ENCODE peak calls at places on chromosomes 3 and 15, in seven cellular contexts. P is substantia nigra; C is colonic mucosa; V is pulmonary artery endothelial cell; K is CD4-positive, CD25-positive, alpha-beta regulatory T cell; B is stimulated activated CD8-positive, alpha-beta memory T cell treated with anti-CD3 and anti-CD28 coated beads, Interleukin-7, amount 100 ng/mL, for 48 hours; F is left ventricle myocardium inferior. T is an unnamed sample.

GRCh38 chr3:124785966-124786365 is 55.7 kb downstream of the UMPS start:
- DNase-seq in C (no peak), K (no peak), V (no peak), B (no peak), P (no peak), F (no peak), T (no peak)

GRCh38 chr3:66638717-66639116 is 137.9 kb upstream of the LRIG1 start:
- DNase-seq in B (no peak), V (no peak), K (no peak), P (no peak), F (no peak), C (no peak), T (no peak)

GRCh38 chr3:12350151-12350813 is 61.4 kb downstream of the PPARG start:
- DNase-seq in K (no peak), C (peak; percentile 59), P (no peak), V (peak; percentile 78), B (no peak), F (no peak), T (no peak)

GRCh38 chr3:78978037-78978436 is 789.8 kb downstream of the ROBO1 start:
- DNase-seq in C (no peak), B (no peak), K (no peak), P (no peak), V (no peak), F (no peak), T (no peak)

GRCh38 chr3:54600441-54601204 is 327.2 kb downstream of the LRTM1 start:
- DNase-seq in B (no peak), V (no peak), P (no peak), K (no peak), C (no peak), F (no peak), T (no peak)

GRCh38 chr3:141412936-141413354 is 44.6 kb downstream of the ZBTB38 start:
- DNase-seq in V (peak; percentile 68), B (no peak), F (peak; percentile 93), P (peak; percentile 76), C (peak; percentile 73), K (peak; percentile 9), T (no peak)

GRCh38 chr15:74793135-74794028 is 11.5 kb downstream of the CSK start:
- DNase-seq in F (no peak), P (no peak), C (no peak), B (no peak), V (no peak), K (peak; percentile 76), T (no peak)

GRCh38 chr3:10238330-10238995 is 9.8 kb upstream of the TATDN2 start:
- DNase-seq in V (no peak), B (peak; percentile 52), K (peak; percentile 34), F (no peak), P (no peak), C (no peak), T (no peak)

T was measured in Jurkat, Clone E6-1.